ENCODE peak calls at places on chromosomes 11 and 22, in six cellular contexts. F is NB4, I is suprapubic skin, C is transverse colon, N is IMR-90, E is uterus. L is an unnamed sample.

GRCh38 chr11:65279713-65280459 is 18.1 kb downstream of the POLA2 start:
- DNase-seq in F (no peak), I (no peak), C (no peak), N (peak), E (peak), L (no peak)

GRCh38 chr11:94794287-94795168 is 26.4 kb downstream of the AMOTL1 start:
- DNase-seq in F (peak), I (no peak), C (no peak), N (peak), E (peak), L (peak)

GRCh38 chr11:75562836-75563484 is 907 bp downstream of the SERPINH1 start:
- DNase-seq in F (no peak), I (no peak), C (peak), N (peak), E (peak), L (no peak)

GRCh38 chr11:1782831-1783724 is 19.4 kb upstream of the CTSD start:
- DNase-seq in F (peak), I (no peak), C (no peak), N (peak), E (no peak), L (no peak)

GRCh38 chr11:2888266-2888968 is 2.8 kb upstream of the CDKN1C start:
- DNase-seq in F (peak), I (peak), C (peak), N (peak), E (peak), L (peak)

GRCh38 chr11:134471341-134472187 is 59.5 kb upstream of the B3GAT1 start:
- DNase-seq in F (no peak), I (no peak), C (no peak), N (no peak), E (no peak), L (no peak)

GRCh38 chr11:120547301-120547700 is 35.8 kb downstream of the GRIK4 start:
- DNase-seq in F (no peak), I (no peak), C (no peak), N (peak), E (no peak), L (no peak)

GRCh38 chr22:46546466-46547178 is 9.2 kb upstream of the CELSR1 start:
- DNase-seq in F (no peak), I (no peak), C (no peak), N (peak), E (no peak), L (no peak)

GRCh38 chr11:130189492-130190210 is 30.1 kb downstream of the ST14 start:
- DNase-seq in F (no peak), I (no peak), C (peak), N (no peak), E (no peak), L (no peak)
- TF ChIP-seq POLR2A in F (no peak), I (no peak), C (peak), N (no peak), E (no peak), L (no peak)

GRCh38 chr22:38733329-38734202 is 22.2 kb downstream of the SUN2 start:
- DNase-seq in F (peak), I (no peak), C (peak), N (peak), E (peak), L (peak)
- TF ChIP-seq POLR2A in F (no peak), I (no peak), C (no peak), N (no peak), E (no peak), L (peak)

DNA sequence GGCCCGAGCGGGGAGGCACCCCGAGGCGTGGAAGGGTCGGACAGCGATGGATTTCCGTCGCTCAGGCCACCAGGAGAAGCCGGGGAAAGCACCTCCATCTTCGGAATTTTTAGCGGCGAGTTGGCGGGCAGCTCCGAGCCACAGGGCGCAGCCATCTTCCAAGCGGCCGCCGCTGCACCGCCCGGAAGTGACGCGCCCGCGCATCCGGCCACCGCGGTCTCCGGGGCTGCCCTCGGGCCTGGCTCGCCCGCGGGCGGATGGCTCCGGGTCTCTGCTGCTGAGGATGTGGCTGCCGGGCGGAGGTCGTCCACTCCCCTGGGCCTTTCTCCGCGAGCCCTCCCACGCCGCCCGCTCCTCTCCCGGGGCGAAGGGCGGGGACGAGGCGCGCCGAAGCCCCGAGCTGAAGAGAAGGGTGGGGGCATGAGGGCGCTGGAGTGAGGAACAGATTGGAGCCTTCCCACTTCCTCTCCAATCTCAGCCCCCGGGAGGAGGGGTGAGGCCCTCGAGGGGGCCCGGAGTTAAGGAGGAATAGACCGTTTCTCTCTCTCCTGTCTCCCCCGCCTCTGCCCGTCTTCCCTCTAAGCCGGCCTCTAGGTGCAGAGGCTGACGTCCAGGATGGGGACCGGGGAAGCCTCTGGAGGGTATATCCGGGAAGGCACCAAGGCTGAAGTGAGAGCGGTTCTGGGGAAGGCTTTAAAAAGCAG is at the start of gene MSANTD2:
- DNase-seq in F (peak), I (peak), C (peak), N (peak), E (peak), L (peak)
- TF ChIP-seq POLR2A in F (peak), I (peak), C (peak), N (peak), E (peak), L (peak)

DNA sequence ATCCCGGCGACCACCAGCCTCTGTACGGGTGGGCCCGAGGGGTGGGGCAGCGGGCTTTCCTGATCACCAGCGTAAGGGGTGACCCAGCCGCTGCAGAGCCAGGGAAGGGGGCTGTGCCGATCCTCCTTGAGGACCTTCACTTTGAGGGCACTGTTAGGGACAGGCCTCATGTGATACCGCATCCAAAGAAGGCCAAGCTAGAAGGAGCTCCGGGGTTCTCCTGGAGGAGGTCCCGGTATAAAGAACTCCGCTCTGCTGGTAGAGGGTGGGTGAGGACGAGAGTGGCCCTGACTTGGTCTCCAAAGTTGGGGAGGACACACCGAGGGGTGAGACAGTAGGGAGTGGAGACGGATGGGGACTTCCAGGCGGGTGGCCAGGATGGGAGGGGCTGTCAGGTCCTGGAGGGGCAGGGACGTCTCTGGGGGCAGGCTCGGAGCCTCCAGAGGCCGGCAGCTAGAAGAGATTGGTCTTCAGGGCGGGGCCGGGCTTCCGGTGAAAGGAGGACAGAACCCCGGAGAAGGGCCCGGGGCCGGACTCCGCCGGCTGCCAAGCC is 4.6 kb downstream of the PHOX2A start:
- DNase-seq in F (peak), I (peak), C (peak), N (peak), E (peak), L (peak)
- TF ChIP-seq POLR2A in F (peak), I (no peak), C (no peak), N (no peak), E (no peak), L (peak)

GRCh38 chr22:45163417-45164216 is at the start of gene NUP50:
- DNase-seq in F (peak), I (peak), C (peak), N (peak), E (peak), L (peak)
- TF ChIP-seq POLR2A in F (peak), I (peak), C (peak), N (peak), E (peak), L (peak)

DNA sequence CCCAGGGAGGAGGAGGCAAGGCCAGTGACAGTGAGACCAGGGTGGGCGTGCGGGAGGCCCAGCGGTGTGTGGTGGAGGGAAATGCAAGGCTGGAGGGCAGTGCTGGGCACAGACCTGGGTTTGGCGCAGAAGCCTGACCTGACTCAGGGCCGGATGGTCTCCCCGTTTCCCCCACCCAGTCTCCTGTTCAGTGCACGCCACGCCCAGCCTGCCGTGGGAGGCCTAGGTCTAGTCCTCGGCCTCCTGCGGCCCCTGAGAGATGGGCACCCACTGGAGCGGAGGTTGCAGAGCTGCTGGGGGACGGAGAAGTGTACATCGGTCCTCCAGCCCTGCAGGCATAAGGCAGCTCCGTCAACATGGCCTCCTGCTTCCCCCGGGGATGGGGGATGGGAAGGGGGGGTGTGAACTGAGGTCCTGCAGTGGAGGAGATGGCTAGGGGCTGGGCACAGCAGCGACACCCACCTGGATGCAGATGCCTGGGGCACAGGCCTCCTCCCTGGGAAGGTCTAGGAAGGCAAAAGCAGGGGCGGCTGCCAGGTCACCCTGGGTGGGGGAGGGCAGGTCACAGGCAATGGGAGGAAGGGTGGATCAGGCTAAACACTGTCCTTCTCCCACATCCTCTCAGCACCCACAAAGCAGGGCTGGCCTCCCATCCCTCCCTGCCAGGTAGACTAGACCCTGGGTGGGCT is 15.9 kb downstream of the IL17REL start:
- DNase-seq in F (no peak), I (peak), C (peak), N (no peak), E (no peak), L (no peak)
- TF ChIP-seq POLR2A in F (no peak), I (no peak), C (no peak), N (no peak), E (no peak), L (no peak)

DNA sequence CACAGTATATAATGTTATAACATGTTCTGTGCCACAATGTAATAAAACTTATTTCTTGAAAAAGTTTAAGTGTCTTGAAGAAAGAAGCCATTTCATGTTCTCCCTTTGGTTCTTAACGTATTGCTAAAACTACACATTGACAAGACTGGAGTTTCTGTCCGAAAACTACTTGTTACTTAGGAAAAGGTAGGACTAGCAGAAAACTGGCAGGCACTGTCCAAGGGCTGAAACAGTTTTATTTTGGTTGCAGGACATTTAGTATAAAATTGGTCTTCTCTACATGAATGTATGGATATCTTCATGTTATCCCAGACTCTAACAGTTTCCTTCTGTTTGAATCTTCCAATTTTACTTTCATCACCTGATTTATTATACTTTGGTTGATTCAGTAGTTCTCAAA is 1027.1 kb downstream of the LRRC4C start:
- DNase-seq in F (no peak), I (no peak), C (no peak), N (no peak), E (no peak), L (no peak)
- TF ChIP-seq POLR2A in F (no peak), I (no peak), C (no peak), N (no peak), E (no peak), L (no peak)

GRCh38 chr11:59753650-59754493 is 1.3 kb upstream of the STX3 start:
- DNase-seq in F (peak), I (peak), C (peak), N (peak), E (peak), L (peak)
- TF ChIP-seq POLR2A in F (no peak), I (no peak), C (no peak), N (no peak), E (no peak), L (no peak)

GRCh38 chr11:14520086-14520901 is at the start of gene PSMA1:
- DNase-seq in F (peak), I (peak), C (peak), N (peak), E (peak), L (peak)
- TF ChIP-seq POLR2A in F (peak), I (peak), C (peak), N (peak), E (peak), L (peak)